ENCODE peak calls at places on chromosomes 5 and 9, in five cellular contexts. A, R, X, M and W are unnamed samples.
A peak's percentile ranks its signal among the peaks of the same experiment; 100 is the strongest.

GRCh38 chr9:109162652-109163051 is 4.4 kb downstream of the FRRS1L start:
- DNase-seq in A (no peak), R (no peak), X (no peak), M (no peak), W (no peak)

GRCh38 chr5:96633820-96634219 is 28.4 kb upstream of the CAST start:
- DNase-seq in X (no peak), R (no peak), A (no peak), M (no peak), W (no peak)

GRCh38 chr5:131364507-131365050 is 100.7 kb downstream of the CDC42SE2 start:
- DNase-seq in X (no peak), R (no peak), M (no peak), A (no peak), W (no peak)

GRCh38 chr5:32406650-32407049 is 37.9 kb downstream of the ZFR start:
- DNase-seq in M (no peak), R (no peak), A (no peak), X (no peak), W (no peak)

GRCh38 chr5:2183154-2184023 is 300.7 kb upstream of the IRX4 start:
- DNase-seq in A (peak; percentile 38), X (no peak), M (no peak), R (no peak), W (no peak)

GRCh38 chr9:93037476-93037971 is 21.0 kb upstream of the SUSD3 start:
- DNase-seq in X (no peak), M (no peak), A (no peak), R (no peak), W (no peak)

GRCh38 chr9:85038824-85039540 is 369.5 kb downstream of the NTRK2 start:
- DNase-seq in X (no peak), R (no peak), A (no peak), M (no peak), W (no peak)

GRCh38 chr5:75242067-75242466 is 5.4 kb upstream of the ANKRD31 start:
- DNase-seq in A (no peak), M (no peak), R (no peak), X (no peak), W (no peak)

GRCh38 chr5:65831276-65831675 is 95.1 kb upstream of the ERBIN start:
- DNase-seq in M (no peak), X (no peak), R (no peak), A (no peak), W (no peak)

GRCh38 chr5:96863949-96864649 is 12.2 kb upstream of the ERAP2 start:
- DNase-seq in A (no peak), X (no peak), R (no peak), M (no peak), W (no peak)

GRCh38 chr9:76905984-76906861 is at the start of gene PRUNE2:
- DNase-seq in A (peak; percentile 96), R (peak; percentile 36), X (peak; percentile 75), M (peak; percentile 57), W (peak; percentile 86)